ENCODE peak calls at places on chromosomes 13 and 19, in ten cellular contexts. S, P, E, R, W, C, B, J, I and V are unnamed samples.

GRCh38 chr13:111413407-111414187 is 93.2 kb downstream of the TEX29 start:
- DNase-seq in E (no peak), B (no peak), I (no peak), P (no peak), R (no peak), C (no peak), W (no peak), J (no peak), S (no peak), V (no peak)

GRCh38 chr19:54094601-54095000 is 6.0 kb downstream of the OSCAR start:
- DNase-seq in C (no peak), I (no peak), W (no peak), R (no peak), P (no peak), S (no peak), E (no peak), B (no peak), J (no peak), V (no peak)

GRCh38 chr13:39503048-39503447 is 99.9 kb downstream of the LHFPL6 start:
- DNase-seq in B (no peak), S (no peak), C (no peak), E (no peak), J (no peak), R (no peak), I (no peak), W (no peak), P (no peak), V (no peak)

GRCh38 chr13:23945612-23946011 is 48.3 kb upstream of the C1QTNF9B start:
- DNase-seq in E (no peak), C (no peak), J (no peak), P (no peak), S (no peak), I (no peak), W (no peak), B (no peak), R (no peak), V (no peak)

GRCh38 chr13:62920181-62920580 is 1504.5 kb upstream of the PCDH20 start:
- DNase-seq in W (no peak), S (no peak), C (no peak), P (no peak), B (no peak), I (no peak), J (no peak), E (no peak), R (no peak), V (no peak)

GRCh38 chr19:38024991-38025716 is 118.1 kb downstream of the SIPA1L3 start:
- DNase-seq in S (no peak), E (no peak), W (no peak), B (no peak), J (peak), R (peak), C (no peak), I (no peak), P (peak), V (no peak)

GRCh38 chr19:55552620-55553019 is 7.3 kb upstream of the SBK3 start:
- DNase-seq in I (no peak), E (no peak), J (no peak), B (no peak), C (no peak), R (no peak), P (no peak), S (peak), W (peak), V (no peak)

GRCh38 chr13:53191091-53191490 is 162.5 kb downstream of the OLFM4 start:
- DNase-seq in W (no peak), B (no peak), J (peak), E (no peak), R (no peak), I (no peak), P (no peak), C (peak), S (no peak), V (no peak)

GRCh38 chr19:45253396-45254027 is 2.4 kb downstream of the MARK4 start:
- DNase-seq in S (peak), E (no peak), W (no peak), I (no peak), J (no peak), B (no peak), C (no peak), R (no peak), P (no peak), V (no peak)

GRCh38 chr13:71358218-71358617 is 508.8 kb downstream of the DACH1 start:
- DNase-seq in E (no peak), C (no peak), W (no peak), J (no peak), B (no peak), R (no peak), I (no peak), S (peak), P (no peak), V (no peak)

GRCh38 chr19:39212377-39212742 is 8.3 kb upstream of the SYCN start:
- DNase-seq in R (no peak), C (peak), P (peak), I (no peak), B (peak), E (no peak), W (no peak), S (no peak), J (peak), V (no peak)

GRCh38 chr19:35478794-35479193 is 11.5 kb downstream of the KRTDAP start:
- DNase-seq in B (no peak), R (no peak), E (no peak), I (no peak), J (no peak), W (no peak), P (no peak), C (no peak), S (no peak), V (no peak)

DNA sequence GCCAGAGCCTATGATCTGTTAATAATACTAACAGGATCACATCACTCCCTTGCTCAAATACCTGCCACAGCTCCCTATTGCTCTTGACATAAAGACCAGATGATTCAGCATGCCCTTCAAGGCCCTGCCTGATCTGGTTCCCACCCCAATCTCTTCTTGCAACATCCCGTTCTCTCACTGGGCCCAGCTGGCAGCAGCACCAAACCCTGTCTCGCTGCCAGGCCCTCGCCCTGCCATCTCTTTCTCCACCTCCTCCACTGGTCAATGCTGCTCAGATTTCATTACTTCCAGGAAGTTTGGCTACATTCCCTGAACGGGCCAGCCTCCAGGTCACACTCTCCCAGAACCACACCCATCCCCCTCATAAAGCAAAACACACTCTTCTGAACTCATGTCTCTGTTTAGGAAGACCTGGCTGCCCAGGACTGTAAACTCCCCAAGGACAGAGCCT is 8.6 kb upstream of the BCAT2 start:
- DNase-seq in I (peak), S (peak), W (peak), C (no peak), J (no peak), P (no peak), R (no peak), E (peak), B (peak), V (peak)
- H3K27ac ChIP-seq in I (peak), S (no peak), W (peak), C (no peak), J (no peak), P (no peak), R (no peak), E (no peak), B (peak), V (peak)

GRCh38 chr19:2457394-2458037 is 757 bp upstream of the LMNB2 start:
- DNase-seq in P (no peak), B (no peak), E (peak), R (no peak), J (no peak), C (no peak), S (no peak), I (no peak), W (no peak), V (no peak)
- H3K27ac ChIP-seq in P (no peak), B (peak), E (no peak), R (peak), J (no peak), C (no peak), S (no peak), I (peak), W (peak), V (peak)

DNA sequence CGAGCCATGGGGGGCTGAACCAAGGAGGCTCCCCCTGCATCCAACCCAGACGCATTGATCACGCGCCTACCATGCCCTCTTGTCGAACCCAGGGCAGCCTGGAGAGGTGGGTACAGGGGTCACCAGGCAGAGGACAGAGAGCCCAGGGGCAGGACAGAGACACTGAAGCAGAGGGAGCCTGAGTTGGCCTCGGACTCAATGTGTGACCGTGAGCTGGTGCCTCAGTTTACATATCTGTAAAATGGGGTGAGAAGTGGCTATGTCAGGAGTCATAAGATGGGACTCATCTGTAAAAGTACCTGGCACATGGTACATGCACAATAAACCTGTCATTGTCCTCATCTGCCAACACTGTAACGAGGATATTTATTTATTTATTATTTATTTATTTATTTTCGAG is 24.1 kb upstream of the NFIC start:
- DNase-seq in P (no peak), R (no peak), E (no peak), J (no peak), B (no peak), C (no peak), W (peak), S (no peak), I (no peak), V (no peak)
- H3K27ac ChIP-seq in P (no peak), R (no peak), E (no peak), J (no peak), B (peak), C (no peak), W (no peak), S (no peak), I (no peak), V (peak)

GRCh38 chr13:76335463-76335862 is 550.7 kb downstream of the KCTD12 start:
- DNase-seq in B (no peak), J (no peak), I (no peak), C (no peak), R (no peak), S (no peak), E (no peak), P (no peak), W (no peak), V (no peak)

GRCh38 chr13:76330216-76330615 is 556.0 kb downstream of the KCTD12 start:
- DNase-seq in J (no peak), B (no peak), I (no peak), R (no peak), S (no peak), P (no peak), C (no peak), W (no peak), E (no peak), V (no peak)

GRCh38 chr13:76329004-76329403 is 557.2 kb downstream of the KCTD12 start:
- DNase-seq in W (no peak), J (no peak), R (no peak), C (no peak), E (no peak), I (no peak), B (no peak), P (no peak), S (no peak), V (no peak)

GRCh38 chr13:76330756-76331155 is 555.4 kb downstream of the KCTD12 start:
- DNase-seq in B (no peak), J (no peak), S (no peak), P (no peak), E (no peak), I (no peak), C (no peak), W (no peak), R (no peak), V (no peak)

GRCh38 chr13:76331948-76332712 is 554.1 kb downstream of the KCTD12 start:
- DNase-seq in R (no peak), W (no peak), I (no peak), P (no peak), C (no peak), J (no peak), S (no peak), B (no peak), E (no peak), V (no peak)
- H3K27ac ChIP-seq in R (no peak), W (no peak), I (no peak), P (no peak), C (no peak), J (no peak), S (no peak), B (no peak), E (peak), V (no peak)

GRCh38 chr13:98384739-98385138 is 192.2 kb downstream of the STK24 start:
- DNase-seq in J (no peak), P (no peak), S (peak), I (no peak), W (no peak), E (no peak), R (no peak), B (no peak), C (no peak), V (no peak)
- H3K27ac ChIP-seq in J (no peak), P (no peak), S (no peak), I (no peak), W (no peak), E (no peak), R (no peak), B (peak), C (no peak), V (no peak)

DNA sequence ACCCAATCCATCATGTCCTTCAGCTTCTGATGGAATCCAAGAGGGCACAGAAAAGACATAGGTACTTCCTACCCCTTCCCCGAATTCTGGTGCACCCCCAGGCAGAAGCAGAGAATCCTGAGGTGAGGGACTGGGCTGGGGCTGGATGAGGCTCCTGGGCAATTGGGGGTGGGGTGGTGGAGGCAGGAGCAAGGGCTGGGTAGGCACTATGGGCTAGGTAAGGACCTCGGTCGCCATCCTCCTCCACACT is 2.8 kb upstream of the KCNC3 start:
- DNase-seq in J (no peak), W (no peak), E (no peak), P (peak), C (no peak), I (no peak), B (no peak), R (no peak), S (no peak), V (no peak)
- H3K27ac ChIP-seq in J (peak), W (peak), E (no peak), P (no peak), C (peak), I (no peak), B (no peak), R (peak), S (no peak), V (no peak)

GRCh38 chr13:48264052-48264451 is 31.0 kb downstream of the ITM2B start:
- DNase-seq in P (no peak), E (no peak), B (no peak), J (no peak), R (no peak), S (no peak), W (no peak), I (no peak), C (no peak), V (no peak)
- H3K27ac ChIP-seq in P (no peak), E (no peak), B (no peak), J (no peak), R (no peak), S (no peak), W (no peak), I (no peak), C (no peak), V (no peak)

GRCh38 chr19:6503407-6504201 is 1.5 kb upstream of the TUBB4A start:
- DNase-seq in P (no peak), R (no peak), C (no peak), E (no peak), W (peak), J (no peak), I (no peak), B (no peak), S (no peak), V (no peak)
- H3K27ac ChIP-seq in P (no peak), R (peak), C (no peak), E (no peak), W (no peak), J (no peak), I (no peak), B (no peak), S (no peak), V (no peak)